ENCODE peak calls at places on chromosomes 4 and X, in five cellular contexts. J, Z, E, G and S are unnamed samples.

GRCh38 chrX:18983711-18984380 is at the start of gene PHKA2:
- DNase-seq in G (peak), Z (no peak), J (no peak), E (no peak), S (peak)

GRCh38 chr4:140109626-140110213 is 44.3 kb downstream of the MAML3 start:
- DNase-seq in Z (no peak), G (no peak), E (no peak), J (no peak), S (no peak)

GRCh38 chr4:67668315-67668714 is 32.6 kb downstream of the UBA6 start:
- DNase-seq in G (no peak), E (no peak), Z (no peak), J (no peak), S (no peak)

GRCh38 chr4:54440394-54441223 is 211.5 kb downstream of the PDGFRA start:
- DNase-seq in J (no peak), E (no peak), G (peak), Z (no peak), S (peak)

GRCh38 chr4:24979554-24979953 is 51.2 kb downstream of the LGI2 start:
- DNase-seq in J (no peak), G (peak), E (no peak), Z (no peak), S (peak)

GRCh38 chrX:136750364-136750763 is 30.4 kb downstream of the ARHGEF6 start:
- DNase-seq in E (no peak), J (no peak), G (peak), Z (no peak), S (no peak)

GRCh38 chr4:28444886-28445496 is 1584.3 kb downstream of the STIM2 start:
- DNase-seq in J (no peak), G (peak), E (no peak), Z (no peak), S (no peak)

GRCh38 chr4:110754726-110755125 is 131.8 kb upstream of the PITX2 start:
- DNase-seq in G (peak), E (no peak), Z (no peak), J (no peak), S (no peak)

GRCh38 chr4:57424231-57424897 is 314.2 kb upstream of the IGFBP7 start:
- DNase-seq in G (peak), Z (no peak), E (no peak), J (peak), S (peak)

GRCh38 chrX:2484721-2485459 is 15.9 kb downstream of the DHRSX start:
- DNase-seq in J (no peak), Z (no peak), E (no peak), G (no peak), S (peak)

GRCh38 chr4:69750346-69750745 is 10.1 kb downstream of the SULT1B1 start:
- DNase-seq in J (no peak), Z (no peak), E (no peak), G (no peak), S (no peak)

GRCh38 chrX:136214551-136214950 is 36.6 kb downstream of the MAP7D3 start:
- DNase-seq in G (peak), J (no peak), E (no peak), Z (no peak), S (no peak)

GRCh38 chrX:37976153-37976552 is 30.2 kb upstream of the SYTL5 start:
- DNase-seq in J (no peak), E (no peak), G (no peak), Z (no peak), S (no peak)

GRCh38 chrX:129686422-129686948 is 31.7 kb upstream of the APLN start:
- DNase-seq in E (no peak), Z (no peak), G (no peak), J (no peak), S (peak)

GRCh38 chrX:446243-446642 is 59.5 kb upstream of the PPP2R3B start:
- DNase-seq in G (no peak), Z (no peak), J (no peak), E (no peak), S (no peak)

GRCh38 chrX:14228611-14229010 is 198.9 kb upstream of the GEMIN8 start:
- DNase-seq in E (no peak), G (no peak), J (no peak), Z (no peak), S (no peak)

GRCh38 chr4:1074077-1074476 is 39.3 kb downstream of the RNF212 start:
- DNase-seq in Z (no peak), E (no peak), G (no peak), J (no peak), S (no peak)

GRCh38 chr4:16896871-16897270 is 1.6 kb downstream of the LDB2 start:
- DNase-seq in G (peak), E (no peak), Z (no peak), J (no peak), S (no peak)

GRCh38 chr4:61520688-61521160 is 320.6 kb downstream of the ADGRL3 start:
- DNase-seq in G (peak), E (no peak), Z (no peak), J (no peak), S (no peak)

GRCh38 chr4:184384056-184384809 is 90.1 kb downstream of the IRF2 start:
- DNase-seq in E (no peak), G (peak), J (peak), Z (no peak), S (no peak)